ENCODE peak calls at places on chromosomes 3 and 15, in five cellular contexts. P is astrocyte of the spinal cord, L is Peyer's patch, V is psoas muscle, O is thoracic aorta. A is an unnamed sample.

GRCh38 chr3:145903472-145904013 is 257.4 kb downstream of the PLOD2 start:
- DNase-seq in L (no peak), P (no peak), V (no peak), O (no peak), A (no peak)

GRCh38 chr3:64291345-64291744 is 66.1 kb upstream of the PRICKLE2 start:
- DNase-seq in O (no peak), L (no peak), V (peak), P (peak), A (peak)

GRCh38 chr3:76561494-76562242 is 478.2 kb upstream of the ROBO2 start:
- DNase-seq in L (no peak), V (no peak), P (no peak), O (no peak), A (no peak)

GRCh38 chr3:145094355-145094941 is 1066.5 kb downstream of the PLOD2 start:
- DNase-seq in P (peak), L (no peak), V (no peak), O (no peak), A (peak)

GRCh38 chr3:160480931-160481330 is 31.3 kb upstream of the TRIM59 start:
- DNase-seq in P (no peak), L (no peak), V (no peak), O (no peak), A (no peak)

GRCh38 chr15:69665641-69666091 is 213.0 kb downstream of the RPLP1 start:
- DNase-seq in O (no peak), L (peak), P (no peak), V (no peak), A (no peak)

GRCh38 chr3:56323986-56324420 is 144.3 kb downstream of the ERC2 start:
- DNase-seq in P (peak), L (no peak), O (no peak), V (no peak), A (peak)

GRCh38 chr3:62135731-62136130 is 237.6 kb downstream of the FEZF2 start:
- DNase-seq in P (no peak), O (no peak), L (no peak), V (no peak), A (no peak)

GRCh38 chr15:76426941-76427340 is 90.4 kb downstream of the ISL2 start:
- DNase-seq in O (no peak), P (no peak), V (no peak), L (no peak), A (no peak)

GRCh38 chr15:82300883-82301282 is 38.3 kb downstream of the SAXO2 start:
- DNase-seq in O (no peak), V (no peak), L (no peak), P (no peak), A (no peak)

GRCh38 chr3:87367752-87368151 is 91.4 kb upstream of the POU1F1 start:
- DNase-seq in O (no peak), P (no peak), L (no peak), V (no peak), A (no peak)

GRCh38 chr3:48434591-48435222 is 4.8 kb upstream of the PLXNB1 start:
- DNase-seq in O (no peak), P (no peak), L (no peak), V (no peak), A (no peak)

GRCh38 chr3:177930771-177931170 is 605.5 kb upstream of the KCNMB2 start:
- DNase-seq in P (no peak), V (no peak), L (no peak), O (no peak), A (no peak)

GRCh38 chr3:71401695-71402231 is 181.8 kb downstream of the FOXP1 start:
- DNase-seq in V (no peak), O (no peak), L (no peak), P (no peak), A (no peak)

GRCh38 chr15:29259233-29259632 is 10.4 kb downstream of the NSMCE3 start:
- DNase-seq in P (no peak), L (no peak), V (no peak), O (no peak), A (no peak)
- TF ChIP-seq CTCF in P (peak), L (no peak), V (no peak), O (no peak), A (no peak)

GRCh38 chr15:39495871-39496459 is 84.9 kb upstream of the THBS1 start:
- DNase-seq in L (no peak), O (no peak), V (no peak), P (peak), A (no peak)
- H3K4me3 ChIP-seq in L (no peak), O (no peak), V (no peak), P (no peak), A (no peak)

DNA sequence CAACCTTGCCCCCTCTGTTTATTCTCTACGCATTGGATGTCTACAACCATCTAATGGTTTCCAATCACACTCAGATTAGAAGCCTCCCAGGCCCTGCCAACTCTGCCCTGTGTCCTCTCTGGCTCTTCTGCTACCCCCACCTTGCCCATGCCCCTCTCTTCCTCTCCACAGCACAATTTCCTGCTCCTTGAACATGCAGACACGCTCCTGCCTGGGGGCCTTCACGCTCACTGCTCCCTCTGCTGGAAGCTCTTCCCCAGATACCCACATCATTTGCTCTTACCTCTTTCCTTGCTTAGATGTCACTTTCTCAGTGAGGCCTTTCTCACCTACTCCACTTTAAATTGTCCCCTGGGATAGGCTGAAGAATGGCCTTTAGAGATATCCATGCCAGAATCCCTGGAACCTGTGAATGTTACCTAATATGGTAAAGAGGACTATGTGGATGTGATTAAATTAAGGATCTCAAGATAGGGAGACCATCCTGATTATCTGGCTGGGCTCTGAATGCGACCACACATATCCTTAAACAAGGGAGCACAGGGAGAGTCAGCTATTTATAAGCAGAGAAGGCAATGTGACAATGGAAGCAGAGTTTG is 9.9 kb downstream of the KY start:
- DNase-seq in L (no peak), P (peak), V (no peak), O (no peak), A (no peak)
- TF ChIP-seq CTCF in L (peak), P (peak), V (peak), O (no peak), A (peak)

GRCh38 chr3:115281697-115282685 is 134.9 kb upstream of the ZBTB20 start:
- DNase-seq in L (no peak), P (peak), O (no peak), V (no peak), A (no peak)
- H3K4me3 ChIP-seq in L (no peak), P (no peak), O (no peak), V (no peak), A (no peak)

DNA sequence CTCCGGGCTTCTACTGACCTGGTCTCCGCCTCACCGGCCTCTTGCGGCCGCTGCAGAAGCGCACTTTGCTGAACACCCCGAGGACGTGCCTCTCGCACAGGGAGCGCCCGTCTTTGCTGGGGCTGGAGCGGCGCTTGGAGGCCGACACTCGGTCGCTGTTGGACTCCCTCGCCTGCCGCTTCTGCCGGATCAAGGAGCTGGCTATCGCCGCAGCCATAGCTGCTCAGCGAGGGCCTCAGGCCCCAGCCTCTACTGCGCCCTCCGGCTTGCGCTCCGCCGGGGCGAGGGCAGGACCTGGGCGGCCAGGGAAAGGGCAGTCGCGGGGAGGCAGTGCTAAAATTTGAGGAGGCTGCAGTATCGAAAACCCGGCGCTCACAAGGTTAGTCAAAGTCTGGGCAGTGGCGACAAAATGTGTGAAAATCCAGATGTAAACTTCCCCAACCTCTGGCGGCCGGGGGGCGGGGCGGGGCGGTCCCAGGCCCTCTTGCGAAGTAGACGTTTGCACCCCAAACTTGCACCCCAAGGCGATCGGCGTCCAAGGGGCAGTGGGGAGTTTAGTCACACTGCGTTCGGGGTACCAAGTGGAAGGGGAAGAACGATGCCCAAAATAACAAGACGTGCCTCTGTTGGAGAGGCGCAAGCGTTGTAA is 319.2 kb downstream of the FGF12 start:
- DNase-seq in V (peak), O (no peak), P (peak), L (no peak), A (no peak)
- TF ChIP-seq CTCF in V (no peak), O (no peak), P (peak), L (no peak), A (peak)

DNA sequence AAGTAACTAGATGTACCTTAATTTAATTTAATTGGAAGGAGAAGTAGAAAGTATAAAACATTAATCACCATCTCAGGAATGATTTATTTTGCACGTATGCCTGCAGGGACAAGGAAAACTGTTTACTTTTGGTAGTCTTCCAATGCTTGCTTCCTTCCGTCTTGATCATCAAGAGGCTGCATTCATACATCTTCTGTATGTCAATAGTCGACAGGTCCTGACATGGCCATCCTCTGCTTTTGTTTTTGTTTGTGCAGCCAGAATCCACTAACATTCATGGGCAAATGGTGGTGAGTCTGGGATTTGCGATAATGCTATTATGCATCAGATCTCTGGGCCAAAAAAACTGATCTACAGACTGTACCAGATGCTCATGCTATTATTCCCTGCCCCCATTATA is 56.6 kb upstream of the ZPLD1 start:
- DNase-seq in P (no peak), L (no peak), V (no peak), O (no peak), A (no peak)
- H3K4me3 ChIP-seq in P (no peak), L (no peak), V (no peak), O (no peak), A (no peak)

A was measured in kidney epithelial cell.